ENCODE peak calls at places on chromosome 7, in nine cellular contexts. R, A, M, J, E, N, W, V and Y are unnamed samples.

GRCh38 chr7:91239772-91240171 is 24.5 kb upstream of the FZD1 start:
- DNase-seq in R (no peak), A (no peak), M (no peak), J (no peak), E (no peak), N (no peak), W (no peak), V (no peak), Y (no peak)

GRCh38 chr7:67805921-67806471 is 809.4 kb downstream of the TYW1 start:
- DNase-seq in R (no peak), A (no peak), M (no peak), J (no peak), E (no peak), N (no peak), W (no peak), V (no peak), Y (no peak)

GRCh38 chr7:42868456-42868855 is 43.4 kb downstream of the C7orf25 start:
- DNase-seq in R (no peak), A (no peak), M (no peak), J (no peak), E (no peak), N (no peak), W (no peak), V (no peak), Y (no peak)

GRCh38 chr7:19561121-19561805 is 147.6 kb downstream of the POLR1F start:
- DNase-seq in R (no peak), A (no peak), M (no peak), J (no peak), E (no peak), N (no peak), W (no peak), V (no peak), Y (no peak)

GRCh38 chr7:31513790-31514189 is at the start of gene ITPRID1:
- DNase-seq in R (no peak), A (no peak), M (no peak), J (no peak), E (no peak), N (no peak), W (no peak), V (no peak), Y (no peak)

GRCh38 chr7:138954545-138955475 is 26.4 kb downstream of the KIAA1549 start:
- DNase-seq in R (no peak), A (no peak), M (no peak), J (no peak), E (no peak), N (no peak), W (peak), V (no peak), Y (no peak)

GRCh38 chr7:33107136-33108066 is 1.8 kb downstream of the RP9 start:
- DNase-seq in R (no peak), A (no peak), M (no peak), J (peak), E (peak), N (peak), W (peak), V (no peak), Y (peak)

GRCh38 chr7:36658603-36659516 is 65.4 kb downstream of the AOAH start:
- DNase-seq in R (peak), A (no peak), M (no peak), J (no peak), E (peak), N (no peak), W (peak), V (peak), Y (no peak)

GRCh38 chr7:128909605-128910568 is 622 bp downstream of the KCP start:
- DNase-seq in R (no peak), A (peak), M (peak), J (no peak), E (no peak), N (peak), W (peak), V (no peak), Y (no peak)

GRCh38 chr7:41287559-41288335 is 415.1 kb downstream of the INHBA start:
- DNase-seq in R (no peak), A (no peak), M (no peak), J (no peak), E (no peak), N (no peak), W (peak), V (no peak), Y (no peak)

GRCh38 chr7:27152816-27153486 is 568 bp upstream of the HOXA3 start:
- DNase-seq in R (no peak), A (no peak), M (no peak), J (no peak), E (no peak), N (peak), W (peak), V (no peak), Y (peak)

GRCh38 chr7:158976849-158977593 is 120.7 kb downstream of the DYNC2I1 start:
- DNase-seq in R (peak), A (peak), M (peak), J (peak), E (peak), N (peak), W (peak), V (peak), Y (peak)

GRCh38 chr7:23072043-23072442 is 33.5 kb upstream of the KLHL7 start:
- DNase-seq in R (no peak), A (no peak), M (no peak), J (no peak), E (no peak), N (no peak), W (peak), V (no peak), Y (no peak)

GRCh38 chr7:6481445-6481844 is 33.7 kb upstream of the DAGLB start:
- DNase-seq in R (no peak), A (no peak), M (no peak), J (no peak), E (no peak), N (no peak), W (no peak), V (no peak), Y (no peak)

GRCh38 chr7:17007841-17008240 is 126.1 kb upstream of the AGR3 start:
- DNase-seq in R (no peak), A (no peak), M (no peak), J (no peak), E (no peak), N (no peak), W (no peak), V (no peak), Y (no peak)

GRCh38 chr7:22601028-22601795 is 101.2 kb upstream of the STEAP1B start:
- DNase-seq in R (no peak), A (no peak), M (no peak), J (no peak), E (no peak), N (no peak), W (no peak), V (no peak), Y (no peak)

GRCh38 chr7:12770227-12770975 is 83.0 kb downstream of the ARL4A start:
- DNase-seq in R (no peak), A (no peak), M (no peak), J (peak), E (peak), N (no peak), W (peak), V (no peak), Y (peak)

GRCh38 chr7:93574269-93574645 is 267 bp downstream of the CALCR start:
- DNase-seq in R (no peak), A (no peak), M (no peak), J (no peak), E (no peak), N (peak), W (peak), V (no peak), Y (no peak)

GRCh38 chr7:380226-380550 is 90.2 kb downstream of the FOXL3 start:
- DNase-seq in R (no peak), A (no peak), M (no peak), J (no peak), E (no peak), N (no peak), W (peak), V (no peak), Y (peak)

GRCh38 chr7:155509025-155509724 is 37.2 kb downstream of the CNPY1 start:
- DNase-seq in R (no peak), A (no peak), M (no peak), J (no peak), E (no peak), N (no peak), W (peak), V (no peak), Y (no peak)

GRCh38 chr7:20831976-20832375 is 45.3 kb upstream of the SP8 start:
- DNase-seq in R (no peak), A (no peak), M (no peak), J (no peak), E (no peak), N (no peak), W (peak), V (no peak), Y (no peak)

GRCh38 chr7:137916564-137916963 is 69.8 kb upstream of the DGKI start:
- DNase-seq in R (no peak), A (no peak), M (no peak), J (no peak), E (no peak), N (no peak), W (no peak), V (no peak), Y (no peak)

GRCh38 chr7:144516729-144517128 is 113.2 kb upstream of the NOBOX start:
- DNase-seq in R (no peak), A (no peak), M (no peak), J (no peak), E (no peak), N (no peak), W (peak), V (no peak), Y (no peak)

GRCh38 chr7:22696672-22697071 is 30.3 kb upstream of the IL6 start:
- DNase-seq in R (no peak), A (no peak), M (no peak), J (no peak), E (no peak), N (no peak), W (no peak), V (no peak), Y (no peak)

GRCh38 chr7:87094322-87094721 is 34.9 kb upstream of the ELAPOR2 start:
- DNase-seq in R (no peak), A (no peak), M (no peak), J (no peak), E (no peak), N (no peak), W (no peak), V (no peak), Y (no peak)

GRCh38 chr7:87092568-87093091 is 33.2 kb upstream of the ELAPOR2 start:
- DNase-seq in R (no peak), A (no peak), M (no peak), J (no peak), E (no peak), N (no peak), W (no peak), V (no peak), Y (no peak)

GRCh38 chr7:87091487-87092066 is 32.1 kb upstream of the ELAPOR2 start:
- DNase-seq in R (no peak), A (no peak), M (no peak), J (no peak), E (no peak), N (no peak), W (peak), V (no peak), Y (no peak)
- TF ChIP-seq POLR2AphosphoS5 in R (no peak), A (no peak), M (no peak), J (no peak), E (no peak), N (no peak), W (no peak), V (no peak), Y (no peak)

GRCh38 chr7:104548861-104549260 is 220.5 kb downstream of the LHFPL3 start:
- DNase-seq in R (no peak), A (no peak), M (no peak), J (no peak), E (no peak), N (no peak), W (peak), V (no peak), Y (no peak)
- H3K27ac ChIP-seq in R (no peak), A (no peak), M (no peak), J (no peak), E (no peak), N (no peak), W (no peak), V (no peak), Y (no peak)

DNA sequence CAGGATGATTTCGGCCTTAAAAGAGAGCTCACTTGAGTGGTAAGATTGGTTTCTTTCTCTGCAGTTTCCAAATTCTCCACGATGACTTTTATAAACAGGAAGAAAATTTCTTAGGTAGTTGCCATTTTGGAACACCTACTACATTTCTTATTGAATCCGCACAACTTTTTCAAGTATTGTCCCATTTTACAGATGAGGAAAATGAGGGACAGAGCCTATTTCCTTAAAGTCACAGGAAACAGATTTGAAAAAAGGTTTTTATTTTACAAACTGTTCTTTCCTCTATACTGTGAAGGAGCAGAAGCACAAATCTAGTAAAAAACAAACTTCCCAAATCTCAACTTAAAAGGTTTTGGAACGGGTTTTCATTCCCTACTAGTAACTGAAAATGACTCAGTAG is 2.7 kb downstream of the YWHAG start:
- DNase-seq in R (no peak), A (no peak), M (no peak), J (no peak), E (no peak), N (no peak), W (no peak), V (no peak), Y (no peak)
- H3K4me3 ChIP-seq in R (no peak), A (no peak), M (no peak), J (no peak), E (no peak), N (peak), W (peak), V (no peak), Y (no peak)

GRCh38 chr7:73839743-73840714 is 2.3 kb downstream of the METTL27 start:
- DNase-seq in R (no peak), A (no peak), M (no peak), J (no peak), E (no peak), N (peak), W (peak), V (no peak), Y (no peak)

GRCh38 chr7:73841689-73842247 is 548 bp downstream of the METTL27 start:
- DNase-seq in R (no peak), A (no peak), M (no peak), J (peak), E (no peak), N (peak), W (peak), V (no peak), Y (no peak)

GRCh38 chr7:73842248-73842895 is at the start of gene METTL27:
- DNase-seq in R (no peak), A (peak), M (peak), J (peak), E (peak), N (peak), W (peak), V (peak), Y (peak)

GRCh38 chr7:73839290-73839689 is 3.0 kb downstream of the METTL27 start:
- DNase-seq in R (no peak), A (no peak), M (no peak), J (no peak), E (no peak), N (no peak), W (no peak), V (no peak), Y (no peak)

GRCh38 chr7:73840715-73841379 is 1.5 kb downstream of the METTL27 start:
- DNase-seq in R (no peak), A (no peak), M (no peak), J (no peak), E (no peak), N (no peak), W (no peak), V (no peak), Y (no peak)
- TF ChIP-seq POLR2AphosphoS5 in R (no peak), A (no peak), M (no peak), J (no peak), E (no peak), N (no peak), W (no peak), V (no peak), Y (no peak)

GRCh38 chr7:150660939-150661613 is 24.4 kb upstream of the GIMAP2 start:
- DNase-seq in R (no peak), A (no peak), M (no peak), J (no peak), E (no peak), N (no peak), W (no peak), V (no peak), Y (no peak)

GRCh38 chr7:150666412-150666811 is 19.1 kb upstream of the GIMAP2 start:
- DNase-seq in R (no peak), A (no peak), M (no peak), J (no peak), E (no peak), N (no peak), W (no peak), V (no peak), Y (no peak)

GRCh38 chr7:150665075-150665794 is 20.3 kb upstream of the GIMAP2 start:
- DNase-seq in R (no peak), A (no peak), M (no peak), J (no peak), E (no peak), N (no peak), W (no peak), V (no peak), Y (no peak)

GRCh38 chr7:150665882-150666281 is 19.6 kb upstream of the GIMAP2 start:
- DNase-seq in R (no peak), A (no peak), M (no peak), J (no peak), E (no peak), N (no peak), W (no peak), V (no peak), Y (no peak)

DNA sequence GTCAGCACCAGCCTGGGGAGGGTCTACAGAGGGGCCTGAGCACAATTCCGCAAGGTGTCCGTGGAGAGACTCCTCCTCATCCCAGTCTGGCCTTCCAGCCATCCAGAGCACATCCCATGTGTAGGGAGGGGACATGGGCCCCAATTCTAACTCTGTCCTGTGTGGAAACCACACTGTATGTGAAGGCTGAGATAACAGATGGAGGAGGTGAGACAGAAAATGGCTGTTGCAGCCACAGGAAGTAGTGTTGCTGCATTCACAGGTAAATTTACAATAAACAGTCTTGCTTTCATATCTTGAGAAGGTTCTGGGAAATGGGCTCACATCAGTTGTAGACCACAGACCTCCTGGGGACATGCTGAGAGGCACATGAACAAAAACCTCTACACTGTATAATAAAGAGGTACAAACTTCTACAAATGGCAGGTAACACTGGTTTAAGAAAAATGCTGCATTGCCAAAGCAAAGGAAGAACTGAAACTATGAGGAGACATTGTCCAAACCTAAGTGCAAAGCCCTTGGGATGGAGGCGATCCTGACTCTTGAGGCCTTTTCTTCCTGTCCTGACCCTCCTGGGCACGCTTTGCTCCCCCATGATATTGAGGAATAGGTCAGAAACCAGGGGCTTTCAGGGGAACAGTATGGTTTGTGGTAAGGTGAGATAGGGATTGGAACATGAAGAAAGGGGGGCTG is 21.6 kb upstream of the GIMAP2 start:
- DNase-seq in R (no peak), A (no peak), M (no peak), J (peak), E (no peak), N (no peak), W (no peak), V (no peak), Y (no peak)
- H3K27ac ChIP-seq in R (no peak), A (no peak), M (no peak), J (peak), E (no peak), N (no peak), W (no peak), V (no peak), Y (peak)

DNA sequence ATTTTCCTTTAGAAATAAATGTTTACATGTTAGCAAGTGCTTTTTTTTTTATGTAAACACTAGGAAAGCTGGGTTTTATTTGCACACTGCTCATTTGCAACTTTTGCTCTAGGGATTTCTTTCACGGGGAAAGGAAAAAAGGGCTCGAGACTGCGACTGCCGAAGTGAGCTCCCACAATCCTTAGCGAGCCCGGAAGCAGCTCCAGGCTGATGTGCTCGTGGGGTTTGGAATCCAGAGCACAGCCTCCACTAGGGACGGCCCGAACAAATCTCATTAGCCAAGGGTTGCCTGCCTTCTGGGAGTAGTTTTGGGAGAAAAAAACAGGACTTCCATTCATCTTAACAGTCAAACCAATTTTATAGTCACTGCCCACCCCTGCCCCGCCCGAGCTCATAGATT is 107.9 kb upstream of the YAE1 start:
- DNase-seq in R (no peak), A (no peak), M (no peak), J (no peak), E (no peak), N (peak), W (no peak), V (no peak), Y (no peak)
- H3K4me3 ChIP-seq in R (peak), A (peak), M (peak), J (peak), E (peak), N (no peak), W (no peak), V (peak), Y (peak)